ENCODE peak calls at places on chromosomes 11 and 22, in ten cellular contexts. D, C, I, F, S, R, O, T, Y and L are unnamed samples.

GRCh38 chr11:727859-728748 is 19.2 kb upstream of the TALDO1 start:
- DNase-seq in D (peak; percentile 74), C (peak; percentile 69), I (peak; percentile 88), F (peak; percentile 67), S (peak; percentile 75), R (peak; percentile 83), O (peak; percentile 71), T (peak; percentile 81), Y (peak; percentile 81), L (no peak)

GRCh38 chr11:118607401-118608267 is at the start of gene PHLDB1:
- DNase-seq in D (peak; percentile 31), C (no peak), I (peak; percentile 83), F (peak; percentile 70), S (peak; percentile 27), R (no peak), O (no peak), T (peak; percentile 79), Y (peak; percentile 54), L (no peak)

GRCh38 chr22:44583076-44583760 is 85.2 kb upstream of the RTL6 start:
- DNase-seq in D (no peak), C (no peak), I (peak; percentile 16), F (peak; percentile 16), S (no peak), R (no peak), O (no peak), T (no peak), Y (no peak), L (no peak)

GRCh38 chr22:46732041-46732379 is 6.0 kb downstream of the CERK start:
- DNase-seq in D (no peak), C (no peak), I (peak; percentile 40), F (no peak), S (no peak), R (no peak), O (no peak), T (no peak), Y (no peak), L (no peak)

GRCh38 chr11:63623513-63624140 is 9.4 kb upstream of the PLAAT3 start:
- DNase-seq in D (peak; percentile 40), C (no peak), I (no peak), F (no peak), S (no peak), R (no peak), O (no peak), T (no peak), Y (no peak), L (no peak)

GRCh38 chr22:19645391-19645790 is 68.9 kb upstream of the SEPTIN5 start:
- DNase-seq in D (no peak), C (no peak), I (no peak), F (no peak), S (no peak), R (no peak), O (no peak), T (no peak), Y (no peak), L (no peak)

GRCh38 chr11:119696378-119697157 is 32.4 kb downstream of the NECTIN1 start:
- DNase-seq in D (peak; percentile 54), C (no peak), I (no peak), F (no peak), S (no peak), R (peak; percentile 96), O (no peak), T (no peak), Y (no peak), L (no peak)

GRCh38 chr11:57504511-57504910 is 11.0 kb downstream of the SLC43A1 start:
- DNase-seq in D (no peak), C (no peak), I (no peak), F (no peak), S (no peak), R (no peak), O (no peak), T (no peak), Y (no peak), L (no peak)

GRCh38 chr22:30591191-30591587 is 521 bp downstream of the PES1 start:
- DNase-seq in D (no peak), C (no peak), I (no peak), F (peak; percentile 53), S (no peak), R (no peak), O (no peak), T (no peak), Y (no peak), L (no peak)

GRCh38 chr11:45537617-45538016 is 127.8 kb downstream of the CHST1 start:
- DNase-seq in D (no peak), C (no peak), I (no peak), F (peak; percentile 23), S (no peak), R (no peak), O (no peak), T (no peak), Y (no peak), L (no peak)

GRCh38 chr11:8962827-8963226 is 1.4 kb downstream of the TMEM9B start:
- DNase-seq in D (no peak), C (no peak), I (no peak), F (no peak), S (no peak), R (no peak), O (no peak), T (no peak), Y (no peak), L (no peak)

GRCh38 chr11:64619811-64620285 is 28.8 kb downstream of the SLC22A12 start:
- DNase-seq in D (no peak), C (no peak), I (no peak), F (peak; percentile 82), S (no peak), R (peak; percentile 60), O (no peak), T (no peak), Y (no peak), L (no peak)

GRCh38 chr11:121571466-121571865 is 118.7 kb upstream of the SORL1-AS1 start:
- DNase-seq in D (peak; percentile 42), C (no peak), I (no peak), F (no peak), S (no peak), R (no peak), O (no peak), T (no peak), Y (no peak), L (no peak)

GRCh38 chr11:120686516-120686915 is 175.0 kb downstream of the GRIK4 start:
- DNase-seq in D (no peak), C (no peak), I (no peak), F (no peak), S (no peak), R (no peak), O (no peak), T (no peak), Y (no peak), L (no peak)

GRCh38 chr11:10728779-10729472 is 22.1 kb upstream of the CTR9 start:
- DNase-seq in D (peak; percentile 94), C (no peak), I (no peak), F (peak; percentile 29), S (no peak), R (no peak), O (peak; percentile 51), T (no peak), Y (no peak), L (no peak)

GRCh38 chr11:60957188-60957587 is 5.2 kb upstream of the SLC15A3 start:
- DNase-seq in D (no peak), C (no peak), I (no peak), F (peak; percentile 56), S (no peak), R (no peak), O (no peak), T (no peak), Y (no peak), L (no peak)

GRCh38 chr22:23894710-23895598 is 771 bp downstream of the MIF start:
- DNase-seq in D (peak; percentile 69), C (peak; percentile 57), I (peak; percentile 80), F (peak; percentile 94), S (peak; percentile 43), R (peak; percentile 83), O (peak; percentile 61), T (peak; percentile 58), Y (peak; percentile 72), L (peak; percentile 19)

GRCh38 chr11:132444891-132445290 is 1074.5 kb downstream of the NTM start:
- DNase-seq in D (no peak), C (no peak), I (no peak), F (no peak), S (no peak), R (no peak), O (no peak), T (no peak), Y (no peak), L (no peak)

GRCh38 chr22:17785185-17786184 is 11.2 kb upstream of the BID start:
- DNase-seq in D (peak; percentile 30), C (peak; percentile 62), I (peak; percentile 83), F (peak; percentile 33), S (peak; percentile 64), R (no peak), O (no peak), T (peak; percentile 62), Y (peak; percentile 76), L (no peak)

GRCh38 chr11:36455658-36456111 is 54.4 kb downstream of the TRAF6 start:
- DNase-seq in D (no peak), C (no peak), I (peak; percentile 86), F (peak; percentile 97), S (no peak), R (peak; percentile 61), O (peak; percentile 29), T (peak; percentile 84), Y (no peak), L (no peak)

GRCh38 chr11:63505857-63506528 is at the start of gene LGALS12:
- DNase-seq in D (no peak), C (no peak), I (peak; percentile 68), F (peak; percentile 58), S (no peak), R (no peak), O (no peak), T (no peak), Y (no peak), L (no peak)

GRCh38 chr22:20001082-20001638 is 15.5 kb downstream of the ARVCF start:
- DNase-seq in D (no peak), C (no peak), I (peak; percentile 27), F (peak; percentile 50), S (no peak), R (no peak), O (no peak), T (peak; percentile 4), Y (no peak), L (no peak)

GRCh38 chr22:17920145-17920605 is 104.2 kb downstream of the MICAL3 start:
- DNase-seq in D (no peak), C (no peak), I (peak; percentile 78), F (peak; percentile 56), S (no peak), R (peak; percentile 83), O (no peak), T (peak; percentile 70), Y (no peak), L (no peak)

GRCh38 chr11:120722539-120722938 is 211.0 kb downstream of the GRIK4 start:
- DNase-seq in D (no peak), C (no peak), I (no peak), F (no peak), S (no peak), R (no peak), O (no peak), T (no peak), Y (no peak), L (no peak)

GRCh38 chr11:118046051-118046963 is 30.6 kb upstream of the TMPRSS4 start:
- DNase-seq in D (peak; percentile 83), C (no peak), I (no peak), F (no peak), S (peak; percentile 19), R (no peak), O (no peak), T (no peak), Y (no peak), L (peak; percentile 16)

GRCh38 chr11:19746081-19746480 is 33.4 kb downstream of the NAV2 start:
- DNase-seq in D (peak; percentile 86), C (no peak), I (no peak), F (no peak), S (no peak), R (no peak), O (no peak), T (no peak), Y (no peak), L (no peak)

GRCh38 chr11:46458491-46458890 is 66.9 kb upstream of the CHRM4 start:
- DNase-seq in D (no peak), C (no peak), I (no peak), F (no peak), S (no peak), R (no peak), O (no peak), T (no peak), Y (no peak), L (no peak)

GRCh38 chr11:66328307-66329144 is 7.7 kb downstream of the RIN1 start:
- DNase-seq in D (peak; percentile 72), C (peak; percentile 67), I (peak; percentile 85), F (peak; percentile 73), S (peak; percentile 70), R (peak; percentile 84), O (peak; percentile 71), T (peak; percentile 83), Y (peak; percentile 82), L (no peak)